ENCODE peak calls at places on chromosome 7, in eight cellular contexts. O is lung, W is nephron progenitor cell, D is NB4, M is ascending aorta, U is fibroblast of pulmonary artery, X is K562, E is GM12865. C is an unnamed sample.

GRCh38 chr7:11751315-11751714 is 80.7 kb downstream of the THSD7A start:
- DNase-seq in X (no peak), U (no peak), O (no peak), W (no peak), D (no peak), E (no peak), M (no peak), C (no peak)

GRCh38 chr7:46839651-46840050 is 742.3 kb downstream of the TNS3 start:
- DNase-seq in U (peak; percentile 46), W (no peak), E (no peak), O (no peak), X (no peak), M (no peak), D (no peak), C (peak; percentile 55)

GRCh38 chr7:57438244-57438643 is 11.7 kb upstream of the ZNF716 start:
- DNase-seq in D (no peak), E (no peak), O (peak; percentile 7), U (no peak), M (no peak), W (no peak), X (no peak), C (no peak)

GRCh38 chr7:2013381-2014311 is 219.1 kb downstream of the MAD1L1 start:
- DNase-seq in W (no peak), X (no peak), O (no peak), M (no peak), D (no peak), U (no peak), E (no peak), C (no peak)

GRCh38 chr7:36155811-36156361 is 2.8 kb downstream of the EEPD1 start:
- DNase-seq in E (no peak), W (peak; percentile 33), M (no peak), U (no peak), O (no peak), D (peak; percentile 58), X (no peak), C (no peak)

GRCh38 chr7:12322287-12322902 is 81.3 kb downstream of the VWDE start:
- DNase-seq in D (peak; percentile 37), M (no peak), O (no peak), X (no peak), U (peak; percentile 58), E (peak; percentile 28), W (no peak), C (no peak)

GRCh38 chr7:56578612-56579011 is 462.4 kb upstream of the NUPR2 start:
- DNase-seq in W (no peak), D (no peak), E (no peak), U (no peak), X (no peak), M (no peak), O (no peak), C (no peak)

GRCh38 chr7:24877790-24878311 is 102.1 kb downstream of the OSBPL3 start:
- DNase-seq in O (no peak), X (no peak), M (no peak), E (peak; percentile 77), U (no peak), D (no peak), W (no peak), C (no peak)

GRCh38 chr7:6023974-6024435 is 7.2 kb upstream of the ANKRD61 start:
- DNase-seq in E (no peak), W (no peak), O (no peak), X (peak; percentile 43), M (no peak), U (no peak), D (no peak), C (no peak)

GRCh38 chr7:95501261-95501816 is 15.6 kb downstream of the ASB4 start:
- DNase-seq in X (no peak), U (no peak), W (no peak), E (peak; percentile 78), M (no peak), D (peak; percentile 32), O (no peak), C (no peak)

GRCh38 chr7:152909683-152910544 is 150.4 kb downstream of the ACTR3B start:
- DNase-seq in O (no peak), X (no peak), W (no peak), U (no peak), M (no peak), E (no peak), D (no peak), C (no peak)

GRCh38 chr7:142711196-142711595 is 38.1 kb upstream of the PRSS1 start:
- DNase-seq in U (no peak), X (no peak), W (no peak), D (no peak), E (no peak), O (no peak), M (no peak), C (no peak)

GRCh38 chr7:34430456-34430855 is 227.6 kb upstream of the NPSR1 start:
- DNase-seq in W (no peak), D (peak; percentile 35), X (no peak), E (peak; percentile 4), O (no peak), M (no peak), U (peak; percentile 95), C (peak; percentile 35)

GRCh38 chr7:84847038-84847437 is 339.8 kb downstream of the SEMA3D start:
- DNase-seq in U (no peak), E (no peak), O (no peak), W (no peak), D (no peak), X (no peak), M (no peak), C (no peak)

GRCh38 chr7:137717811-137718271 is 128.9 kb downstream of the DGKI start:
- DNase-seq in M (no peak), E (no peak), D (peak; percentile 95), X (no peak), W (no peak), U (peak; percentile 90), O (no peak), C (no peak)

GRCh38 chr7:105444342-105444938 is 55.7 kb upstream of the SRPK2 start:
- DNase-seq in X (no peak), E (peak; percentile 31), W (no peak), M (no peak), D (no peak), U (no peak), O (no peak), C (no peak)

GRCh38 chr7:92720604-92721350 is 115.6 kb downstream of the CDK6 start:
- DNase-seq in D (no peak), E (peak; percentile 79), U (no peak), W (no peak), M (no peak), O (no peak), X (no peak), C (no peak)

GRCh38 chr7:151310578-151310977 is 31.0 kb upstream of the NUB1 start:
- DNase-seq in D (peak; percentile 52), W (no peak), E (no peak), U (peak; percentile 30), O (no peak), X (peak; percentile 43), M (no peak), C (no peak)

GRCh38 chr7:47539398-47540052 is 42.4 kb downstream of the TNS3 start:
- DNase-seq in W (peak; percentile 25), E (no peak), D (no peak), X (no peak), O (no peak), M (no peak), U (no peak), C (peak; percentile 17)

GRCh38 chr7:122199171-122199570 is 55.1 kb upstream of the AASS start:
- DNase-seq in M (no peak), O (no peak), D (no peak), W (no peak), X (no peak), E (no peak), U (peak; percentile 14), C (peak; percentile 22)

GRCh38 chr7:154743211-154743610 is 259.7 kb downstream of the PAXIP1 start:
- DNase-seq in E (no peak), O (no peak), W (no peak), D (no peak), M (no peak), U (no peak), X (no peak), C (no peak)

GRCh38 chr7:86598311-86598710 is 45.4 kb upstream of the GRM3 start:
- DNase-seq in D (peak; percentile 36), E (peak; percentile 38), U (no peak), O (no peak), X (no peak), W (peak; percentile 34), M (no peak), C (no peak)
- TF ChIP-seq CTCF in D (peak; percentile 40), E (peak; percentile 50), U (no peak), O (no peak), X (peak; percentile 45), W (peak; percentile 21), M (no peak), C (no peak)

GRCh38 chr7:69893915-69894314 is 295.6 kb downstream of the AUTS2 start:
- DNase-seq in W (no peak), U (peak; percentile 24), M (no peak), X (no peak), E (peak; percentile 60), O (no peak), D (peak; percentile 55), C (no peak)
- TF ChIP-seq CTCF in W (no peak), U (peak; percentile 35), M (no peak), X (no peak), E (peak; percentile 54), O (no peak), D (peak; percentile 39), C (no peak)

GRCh38 chr7:77933394-77933793 is 134.8 kb downstream of the PHTF2 start:
- DNase-seq in E (no peak), D (no peak), O (no peak), W (no peak), X (peak; percentile 46), M (no peak), U (peak; percentile 51), C (peak; percentile 64)

GRCh38 chr7:77940647-77941046 is 142.1 kb downstream of the PHTF2 start:
- DNase-seq in X (peak; percentile 29), U (peak; percentile 65), M (no peak), D (peak; percentile 52), O (no peak), E (peak; percentile 31), W (no peak), C (peak; percentile 27)

GRCh38 chr7:77930496-77930895 is 131.9 kb downstream of the PHTF2 start:
- DNase-seq in M (no peak), O (no peak), E (no peak), D (no peak), W (no peak), X (no peak), U (no peak), C (no peak)

GRCh38 chr7:77931841-77932240 is 133.3 kb downstream of the PHTF2 start:
- DNase-seq in M (no peak), D (no peak), X (no peak), U (no peak), W (no peak), O (no peak), E (no peak), C (no peak)

GRCh38 chr7:77935652-77936348 is 137.2 kb downstream of the PHTF2 start:
- DNase-seq in D (no peak), W (no peak), X (peak; percentile 17), M (no peak), U (peak; percentile 25), E (no peak), O (no peak), C (no peak)
- TF ChIP-seq CTCF in D (no peak), W (peak; percentile 27), X (peak; percentile 6), M (no peak), U (peak; percentile 35), E (peak; percentile 3), O (no peak), C (peak; percentile 83)

DNA sequence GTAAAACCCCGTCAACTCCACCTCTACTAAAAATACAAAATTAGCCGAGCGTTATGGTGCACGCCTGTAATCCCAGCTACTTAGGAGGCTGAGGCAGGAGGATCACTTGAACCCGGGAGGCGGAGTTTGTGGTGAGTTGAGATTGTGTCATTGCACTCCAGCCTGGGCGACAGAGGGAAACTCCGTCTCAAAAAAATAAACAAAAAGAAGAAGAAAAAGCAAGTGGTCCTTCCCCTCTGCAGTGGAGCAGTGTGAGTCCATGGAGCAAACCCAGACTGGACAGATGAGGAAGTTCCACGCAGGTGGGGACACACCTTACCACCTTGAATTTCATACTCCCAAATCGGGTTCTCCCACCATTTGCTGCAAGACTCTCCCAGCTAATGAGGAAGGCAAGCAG is 13.0 kb upstream of the SERPINE1 start:
- DNase-seq in D (no peak), W (no peak), E (no peak), M (no peak), X (no peak), U (no peak), O (no peak), C (no peak)
- TF ChIP-seq CTCF in D (no peak), W (no peak), E (no peak), M (no peak), X (no peak), U (no peak), O (no peak), C (no peak)

C was measured in HFFc6.